ENCODE peak calls at places on chromosomes 11 and 22, in four cellular contexts. I is brain microvascular endothelial cell, B is body of pancreas, N is aorta. L is an unnamed sample.

GRCh38 chr11:36500315-36500721 is 9.8 kb downstream of the TRAF6 start:
- DNase-seq in I (peak), B (no peak), N (no peak), L (peak)

GRCh38 chr11:20712912-20713311 is 43.5 kb downstream of the NELL1 start:
- DNase-seq in I (no peak), B (no peak), N (no peak), L (no peak)

GRCh38 chr11:60265373-60266214 is 14.9 kb upstream of the MS4A4A start:
- DNase-seq in I (peak), B (no peak), N (no peak), L (peak)

GRCh38 chr22:48079505-48080295 is 1317.2 kb downstream of the TBC1D22A start:
- DNase-seq in I (no peak), B (no peak), N (no peak), L (no peak)

GRCh38 chr11:76086713-76087635 is 119.3 kb downstream of the WNT11 start:
- DNase-seq in I (peak), B (no peak), N (no peak), L (peak)

GRCh38 chr22:28348613-28349012 is 331.0 kb downstream of the TTC28 start:
- DNase-seq in I (no peak), B (no peak), N (no peak), L (no peak)

GRCh38 chr11:94706211-94706610 is 61.9 kb upstream of the AMOTL1 start:
- DNase-seq in I (no peak), B (peak), N (no peak), L (peak)

GRCh38 chr22:43432883-43433415 is 21.1 kb downstream of the MPPED1 start:
- DNase-seq in I (no peak), B (no peak), N (no peak), L (no peak)

GRCh38 chr11:78295347-78295746 is 106.6 kb downstream of the USP35 start:
- DNase-seq in I (no peak), B (no peak), N (no peak), L (no peak)

GRCh38 chr22:42720263-42721044 is at the start of gene A4GALT:
- DNase-seq in I (no peak), B (peak), N (no peak), L (no peak)

GRCh38 chr11:105268404-105269062 is 129.0 kb upstream of the CARD18 start:
- DNase-seq in I (no peak), B (peak), N (no peak), L (no peak)

GRCh38 chr11:34346551-34346950 is 11.3 kb downstream of the ABTB2 start:
- DNase-seq in I (peak), B (no peak), N (peak), L (peak)

GRCh38 chr11:2137202-2138071 is 1.8 kb downstream of the IGF2 start:
- DNase-seq in I (peak), B (peak), N (peak), L (peak)
- H3K4me3 ChIP-seq in I (peak), B (no peak), N (peak), L (no peak)

GRCh38 chr11:111978028-111978771 is 41.1 kb downstream of the DIXDC1 start:
- DNase-seq in I (peak), B (peak), N (peak), L (peak)
- H3K4me3 ChIP-seq in I (peak), B (peak), N (peak), L (peak)

GRCh38 chr11:129324533-129325175 is 51.0 kb upstream of the BARX2 start:
- DNase-seq in I (no peak), B (peak), N (no peak), L (no peak)
- H3K4me3 ChIP-seq in I (no peak), B (no peak), N (no peak), L (no peak)

GRCh38 chr11:123306531-123306930 is 111.5 kb upstream of the CLMP start:
- DNase-seq in I (no peak), B (no peak), N (no peak), L (no peak)

GRCh38 chr11:123304828-123305530 is 109.9 kb upstream of the CLMP start:
- DNase-seq in I (no peak), B (peak), N (no peak), L (no peak)

GRCh38 chr11:123305601-123306000 is 110.6 kb upstream of the CLMP start:
- DNase-seq in I (no peak), B (no peak), N (no peak), L (no peak)

GRCh38 chr11:123308077-123308476 is 113.0 kb upstream of the CLMP start:
- DNase-seq in I (no peak), B (no peak), N (no peak), L (peak)

DNA sequence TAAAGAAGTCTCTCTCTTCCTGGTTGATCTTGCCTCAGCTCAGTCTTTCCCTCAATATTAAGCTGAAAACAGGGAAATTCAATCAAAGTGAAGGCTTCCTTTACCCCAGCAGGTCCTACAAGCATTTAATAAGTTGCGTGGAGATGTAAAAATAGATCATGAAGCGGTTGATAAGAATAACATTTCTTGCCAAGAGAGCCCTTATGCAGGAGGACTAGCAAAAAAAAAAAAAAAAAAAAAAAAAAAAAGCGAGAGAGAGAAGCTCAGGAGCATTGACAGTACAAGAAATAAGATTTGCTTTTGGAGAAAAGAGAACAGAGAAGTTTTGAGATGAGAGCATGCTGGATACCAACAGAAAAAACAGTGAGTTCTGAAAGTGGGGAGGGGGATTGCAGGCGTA is 112.2 kb upstream of the CLMP start:
- DNase-seq in I (no peak), B (no peak), N (no peak), L (no peak)
- H3K4me3 ChIP-seq in I (no peak), B (no peak), N (no peak), L (no peak)

DNA sequence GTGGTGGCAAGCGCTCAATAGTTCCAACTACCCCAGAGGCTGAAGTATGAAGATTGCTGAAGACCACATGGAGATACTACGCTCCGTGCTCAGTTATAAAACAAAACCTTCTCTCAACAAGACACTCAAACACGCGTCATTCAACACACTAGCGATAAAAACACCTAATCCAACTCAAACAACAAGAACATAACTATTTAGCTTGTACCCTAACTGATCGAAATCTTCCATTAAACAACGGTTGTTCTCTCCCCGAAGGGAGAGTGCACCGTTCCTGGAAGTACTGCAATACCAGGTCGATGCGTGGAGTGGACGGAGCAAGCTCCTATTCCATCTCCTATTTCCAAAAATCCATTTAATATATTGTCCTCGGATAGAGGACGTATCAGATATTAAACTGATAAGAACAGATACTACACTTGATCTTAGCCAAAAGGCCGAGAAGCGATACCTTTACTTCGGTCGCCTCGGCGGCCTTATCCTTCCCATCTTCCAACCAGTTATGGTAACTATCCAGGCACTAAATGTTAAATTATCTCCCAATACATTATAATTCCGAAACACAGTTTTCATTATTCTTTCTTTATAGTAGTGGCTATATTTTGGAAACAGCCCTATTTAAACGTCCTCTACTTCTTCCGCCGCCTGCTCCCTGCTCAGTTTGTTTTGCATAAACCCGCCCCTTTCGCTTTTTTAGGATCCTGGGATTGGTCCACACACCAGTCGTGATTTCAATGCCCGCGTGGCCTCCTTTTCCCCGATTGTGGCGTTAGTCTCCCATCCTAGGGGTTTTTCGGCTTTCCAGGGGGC is 2.2 kb upstream of the WDR74 start:
- DNase-seq in I (peak), B (peak), N (peak), L (peak)
- H3K4me3 ChIP-seq in I (peak), B (peak), N (peak), L (peak)

GRCh38 chr11:10305964-10306918 is 1.4 kb downstream of the ADM start:
- DNase-seq in I (no peak), B (peak), N (peak), L (no peak)
- H3K4me3 ChIP-seq in I (peak), B (peak), N (peak), L (peak)

GRCh38 chr11:61963282-61964057 is 4.0 kb downstream of the FTH1 start:
- DNase-seq in I (no peak), B (no peak), N (peak), L (no peak)
- H3K4me3 ChIP-seq in I (no peak), B (no peak), N (no peak), L (peak)

L was measured in fibroblast of the aortic adventitia.